ENCODE peak calls at places on chromosome 19, in four cellular contexts. R is activated T-helper 1 cell treated with anti-CD3 and anti-CD28 coated beads, Interleukin-12 subunit alpha, Interleukin-12 subunit beta, Interleukin-2, Interleukin-4 antibody, amounts not matched to agents 30 ng/mL and 10 ng/mL and 1 ng/mL, durations not matched to agents 14 hours and 24 hours and 36 hours; Y is heart left ventricle; I is activated effector memory CD4-positive, alpha-beta T cell treated with anti-CD3 and anti-CD28 coated beads, Interleukin-2, amount 50 U/mL, for 16 hours. C is an unnamed sample.

GRCh38 chr19:3375221-3376088 is 9.1 kb downstream of the NFIC start:
- DNase-seq in Y (peak), R (no peak), I (no peak), C (peak)

GRCh38 chr19:45477216-45477615 is 9.4 kb downstream of the FOSB start:
- DNase-seq in Y (no peak), R (no peak), I (no peak), C (no peak)

GRCh38 chr19:3163230-3163886 is 15.2 kb upstream of the S1PR4 start:
- DNase-seq in R (peak), I (peak), Y (peak), C (peak)

GRCh38 chr19:51055866-51056265 is 9.0 kb downstream of the KLK13 start:
- DNase-seq in I (no peak), R (no peak), Y (no peak), C (no peak)

GRCh38 chr19:49940482-49940791 is 11.1 kb upstream of the NUP62 start:
- DNase-seq in R (no peak), Y (no peak), I (no peak), C (no peak)

GRCh38 chr19:3506384-3507340 is 551 bp downstream of the FZR1 start:
- DNase-seq in Y (no peak), I (peak), R (peak), C (no peak)

GRCh38 chr19:8389891-8390616 is at the start of gene RAB11B:
- DNase-seq in I (peak), Y (peak), R (peak), C (peak)

GRCh38 chr19:41350735-41351338 is 2.9 kb downstream of the TGFB1 start:
- DNase-seq in Y (peak), I (no peak), R (no peak), C (no peak)

GRCh38 chr19:896434-896833 is 3.1 kb downstream of the RNU6-9 start:
- DNase-seq in I (no peak), R (no peak), Y (no peak), C (no peak)

GRCh38 chr19:28330831-28331230 is 882.1 kb downstream of the UQCRFS1 start:
- DNase-seq in I (no peak), R (no peak), Y (no peak), C (no peak)

GRCh38 chr19:3210347-3211017 is 14.0 kb upstream of the CELF5 start:
- DNase-seq in I (peak), R (peak), Y (no peak), C (peak)